ENCODE peak calls at places on chromosomes 1 and 21, in nine cellular contexts. One of them, this sample, is unnamed.

GRCh38 chr1:236059011-236059410 is 5.9 kb downstream of the NID1 start:
- DNase-seq in esophagus muscularis mucosa: no peak
- DNase-seq in HepG2: no peak
- DNase-seq in suprapubic skin: no peak
- DNase-seq in HCT116: no peak
- DNase-seq in transverse colon: no peak
- DNase-seq in breast epithelium: no peak
- DNase-seq in endothelial cell of umbilical vein: no peak
- DNase-seq in GM12892: no peak
- DNase-seq in this sample: no peak

GRCh38 chr1:181206513-181206912 is 118.0 kb downstream of the IER5 start:
- DNase-seq in suprapubic skin: no peak
- DNase-seq in endothelial cell of umbilical vein: no peak
- DNase-seq in transverse colon: no peak
- DNase-seq in HepG2: no peak
- DNase-seq in breast epithelium: no peak
- DNase-seq in GM12892: no peak
- DNase-seq in esophagus muscularis mucosa: no peak
- DNase-seq in HCT116: no peak
- DNase-seq in this sample: no peak

GRCh38 chr1:173758980-173759379 is 44.2 kb downstream of the KLHL20 start:
- DNase-seq in suprapubic skin: no peak
- DNase-seq in endothelial cell of umbilical vein: no peak
- DNase-seq in GM12892: no peak
- DNase-seq in transverse colon: no peak
- DNase-seq in breast epithelium: no peak
- DNase-seq in esophagus muscularis mucosa: no peak
- DNase-seq in HepG2: no peak
- DNase-seq in HCT116: no peak
- DNase-seq in this sample: no peak

GRCh38 chr1:8938232-8939117 is 7.2 kb upstream of the CA6 start:
- DNase-seq in HCT116: no peak
- DNase-seq in HepG2: no peak
- DNase-seq in breast epithelium: no peak
- DNase-seq in suprapubic skin: no peak
- DNase-seq in GM12892: no peak
- DNase-seq in endothelial cell of umbilical vein: peak
- DNase-seq in esophagus muscularis mucosa: no peak
- DNase-seq in transverse colon: no peak
- DNase-seq in this sample: no peak

GRCh38 chr1:96971849-96972602 is 250.4 kb downstream of the PTBP2 start:
- DNase-seq in breast epithelium: no peak
- DNase-seq in HepG2: no peak
- DNase-seq in transverse colon: no peak
- DNase-seq in GM12892: no peak
- DNase-seq in esophagus muscularis mucosa: no peak
- DNase-seq in HCT116: no peak
- DNase-seq in suprapubic skin: no peak
- DNase-seq in endothelial cell of umbilical vein: no peak
- DNase-seq in this sample: no peak

GRCh38 chr1:178385662-178386061 is 111.1 kb downstream of the CLEC20A start:
- DNase-seq in suprapubic skin: no peak
- DNase-seq in HCT116: no peak
- DNase-seq in GM12892: no peak
- DNase-seq in transverse colon: no peak
- DNase-seq in breast epithelium: no peak
- DNase-seq in endothelial cell of umbilical vein: no peak
- DNase-seq in esophagus muscularis mucosa: no peak
- DNase-seq in HepG2: no peak
- DNase-seq in this sample: no peak

GRCh38 chr1:220696863-220697231 is 6.7 kb downstream of the C1orf115 start:
- DNase-seq in endothelial cell of umbilical vein: no peak
- DNase-seq in transverse colon: no peak
- DNase-seq in esophagus muscularis mucosa: peak
- DNase-seq in HCT116: no peak
- DNase-seq in GM12892: no peak
- DNase-seq in HepG2: no peak
- DNase-seq in breast epithelium: no peak
- DNase-seq in suprapubic skin: no peak
- DNase-seq in this sample: no peak

GRCh38 chr1:61097326-61097725 is 15.0 kb downstream of the NFIA start:
- DNase-seq in breast epithelium: no peak
- DNase-seq in esophagus muscularis mucosa: no peak
- DNase-seq in suprapubic skin: no peak
- DNase-seq in GM12892: no peak
- DNase-seq in HepG2: no peak
- DNase-seq in transverse colon: no peak
- DNase-seq in endothelial cell of umbilical vein: peak
- DNase-seq in HCT116: no peak
- DNase-seq in this sample: no peak

GRCh38 chr1:202235856-202236837 is 42.5 kb downstream of the LGR6 start:
- DNase-seq in GM12892: peak
- DNase-seq in endothelial cell of umbilical vein: peak
- DNase-seq in esophagus muscularis mucosa: no peak
- DNase-seq in transverse colon: peak
- DNase-seq in HCT116: peak
- DNase-seq in HepG2: peak
- DNase-seq in breast epithelium: no peak
- DNase-seq in suprapubic skin: no peak
- DNase-seq in this sample: peak

GRCh38 chr1:5752715-5753330 is 239.4 kb downstream of the NPHP4 start:
- DNase-seq in HepG2: no peak
- DNase-seq in esophagus muscularis mucosa: no peak
- DNase-seq in HCT116: no peak
- DNase-seq in transverse colon: no peak
- DNase-seq in GM12892: no peak
- DNase-seq in breast epithelium: no peak
- DNase-seq in endothelial cell of umbilical vein: no peak
- DNase-seq in suprapubic skin: no peak
- DNase-seq in this sample: no peak

GRCh38 chr1:38028105-38028591 is 15.6 kb downstream of the UTP11 start:
- DNase-seq in esophagus muscularis mucosa: no peak
- DNase-seq in HCT116: no peak
- DNase-seq in transverse colon: no peak
- DNase-seq in breast epithelium: no peak
- DNase-seq in HepG2: no peak
- DNase-seq in suprapubic skin: no peak
- DNase-seq in GM12892: peak
- DNase-seq in endothelial cell of umbilical vein: no peak
- DNase-seq in this sample: no peak

GRCh38 chr1:42926235-42926869 is 32.3 kb downstream of the SLC2A1 start:
- DNase-seq in transverse colon: no peak
- DNase-seq in suprapubic skin: peak
- DNase-seq in breast epithelium: no peak
- DNase-seq in HCT116: no peak
- DNase-seq in endothelial cell of umbilical vein: no peak
- DNase-seq in esophagus muscularis mucosa: no peak
- DNase-seq in GM12892: no peak
- DNase-seq in HepG2: no peak
- DNase-seq in this sample: no peak

GRCh38 chr1:950881-951280 is 8.2 kb downstream of the NOC2L start:
- DNase-seq in HepG2: no peak
- DNase-seq in HCT116: no peak
- DNase-seq in transverse colon: no peak
- DNase-seq in breast epithelium: no peak
- DNase-seq in GM12892: no peak
- DNase-seq in esophagus muscularis mucosa: no peak
- DNase-seq in endothelial cell of umbilical vein: no peak
- DNase-seq in suprapubic skin: no peak
- DNase-seq in this sample: no peak

GRCh38 chr1:8416857-8417256 is 98.9 kb downstream of the SLC45A1 start:
- DNase-seq in GM12892: no peak
- DNase-seq in endothelial cell of umbilical vein: no peak
- DNase-seq in breast epithelium: no peak
- DNase-seq in suprapubic skin: no peak
- DNase-seq in transverse colon: no peak
- DNase-seq in HepG2: no peak
- DNase-seq in esophagus muscularis mucosa: no peak
- DNase-seq in HCT116: no peak
- DNase-seq in this sample: no peak

GRCh38 chr21:45613881-45614280 is 29.6 kb upstream of the PCBP3 start:
- DNase-seq in endothelial cell of umbilical vein: no peak
- DNase-seq in HCT116: no peak
- DNase-seq in HepG2: no peak
- DNase-seq in suprapubic skin: peak
- DNase-seq in breast epithelium: no peak
- DNase-seq in esophagus muscularis mucosa: no peak
- DNase-seq in GM12892: no peak
- DNase-seq in transverse colon: no peak
- DNase-seq in this sample: no peak

GRCh38 chr1:29129916-29130315 is 6.2 kb upstream of the TMEM200B start:
- DNase-seq in breast epithelium: no peak
- DNase-seq in endothelial cell of umbilical vein: no peak
- DNase-seq in transverse colon: no peak
- DNase-seq in HCT116: no peak
- DNase-seq in HepG2: no peak
- DNase-seq in suprapubic skin: no peak
- DNase-seq in esophagus muscularis mucosa: no peak
- DNase-seq in GM12892: no peak
- DNase-seq in this sample: no peak

GRCh38 chr1:221845650-221846371 is 103.9 kb upstream of the DUSP10 start:
- DNase-seq in breast epithelium: peak
- DNase-seq in HCT116: peak
- DNase-seq in transverse colon: peak
- DNase-seq in suprapubic skin: no peak
- DNase-seq in esophagus muscularis mucosa: no peak
- DNase-seq in GM12892: no peak
- DNase-seq in HepG2: peak
- DNase-seq in endothelial cell of umbilical vein: peak
- DNase-seq in this sample: peak
- TF ChIP-seq POLR2A in breast epithelium: no peak
- TF ChIP-seq POLR2A in HCT116: no peak
- TF ChIP-seq POLR2A in transverse colon: no peak
- TF ChIP-seq POLR2A in suprapubic skin: no peak
- TF ChIP-seq POLR2A in esophagus muscularis mucosa: no peak
- TF ChIP-seq POLR2A in GM12892: no peak
- TF ChIP-seq POLR2A in HepG2: no peak
- TF ChIP-seq POLR2A in endothelial cell of umbilical vein: no peak
- TF ChIP-seq POLR2A in this sample: no peak

GRCh38 chr1:17276568-17276967 is 27.7 kb downstream of the PADI3 start:
- DNase-seq in esophagus muscularis mucosa: no peak
- DNase-seq in endothelial cell of umbilical vein: no peak
- DNase-seq in GM12892: no peak
- DNase-seq in transverse colon: no peak
- DNase-seq in breast epithelium: no peak
- DNase-seq in HCT116: no peak
- DNase-seq in suprapubic skin: no peak
- DNase-seq in HepG2: no peak
- DNase-seq in this sample: peak
- TF ChIP-seq POLR2AphosphoS5 in esophagus muscularis mucosa: no peak
- TF ChIP-seq POLR2AphosphoS5 in endothelial cell of umbilical vein: no peak
- TF ChIP-seq POLR2AphosphoS5 in GM12892: no peak
- TF ChIP-seq POLR2AphosphoS5 in transverse colon: no peak
- TF ChIP-seq POLR2AphosphoS5 in breast epithelium: no peak
- TF ChIP-seq POLR2AphosphoS5 in HCT116: no peak
- TF ChIP-seq POLR2AphosphoS5 in suprapubic skin: no peak
- TF ChIP-seq POLR2AphosphoS5 in HepG2: no peak
- TF ChIP-seq POLR2AphosphoS5 in this sample: no peak

DNA sequence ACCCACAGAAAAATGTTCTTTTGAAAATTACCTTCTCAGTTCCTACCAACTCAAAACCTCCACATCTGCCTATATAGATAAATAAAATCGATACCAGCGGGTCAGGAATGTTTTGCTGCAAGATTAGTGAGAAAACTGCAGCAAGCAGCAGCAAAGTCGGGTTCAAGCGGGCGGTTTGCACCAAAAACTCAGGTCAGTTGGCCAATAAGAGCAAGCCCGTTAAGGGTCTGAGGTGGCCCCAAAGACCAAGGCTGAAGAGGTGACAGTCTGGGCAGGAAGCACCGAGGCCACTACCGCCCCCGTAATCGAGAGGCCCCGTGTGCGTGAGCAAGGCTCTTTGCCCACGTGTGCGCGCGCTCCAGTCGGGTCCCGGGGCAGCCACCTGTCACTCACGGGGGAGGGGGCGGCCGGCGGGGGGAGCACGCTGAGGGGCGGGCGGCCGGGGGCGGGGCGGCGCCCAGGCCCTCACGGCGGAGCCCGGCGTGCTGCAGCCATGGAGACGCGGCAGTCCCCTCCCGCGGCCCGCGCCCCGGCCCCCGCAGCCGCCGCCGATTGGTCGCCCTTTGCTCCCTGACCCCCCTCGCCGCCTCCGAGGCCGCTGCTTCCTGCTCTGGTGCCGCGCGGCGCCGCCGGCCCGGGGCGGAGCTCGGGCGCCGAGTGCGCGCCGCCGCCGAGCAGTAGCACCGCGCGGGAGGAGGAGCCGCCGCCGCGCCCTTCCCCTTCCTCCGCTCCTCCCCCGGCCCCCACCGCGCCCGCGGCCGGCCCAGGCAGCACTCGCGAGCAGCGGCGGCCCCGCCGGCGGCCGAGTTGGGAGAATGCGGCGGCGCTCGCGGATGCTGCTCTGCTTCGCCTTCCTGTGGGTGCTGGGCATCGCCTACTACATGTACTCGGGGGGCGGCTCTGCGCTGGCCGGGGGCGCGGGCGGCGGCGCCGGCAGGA is at the start of gene GALNT2:
- DNase-seq in GM12892: peak
- DNase-seq in transverse colon: peak
- DNase-seq in esophagus muscularis mucosa: no peak
- DNase-seq in endothelial cell of umbilical vein: peak
- DNase-seq in HCT116: peak
- DNase-seq in breast epithelium: peak
- DNase-seq in HepG2: peak
- DNase-seq in suprapubic skin: peak
- DNase-seq in this sample: peak
- TF ChIP-seq POLR2A in GM12892: peak
- TF ChIP-seq POLR2A in transverse colon: peak
- TF ChIP-seq POLR2A in esophagus muscularis mucosa: peak
- TF ChIP-seq POLR2A in endothelial cell of umbilical vein: peak
- TF ChIP-seq POLR2A in HCT116: peak
- TF ChIP-seq POLR2A in breast epithelium: no peak
- TF ChIP-seq POLR2A in HepG2: peak
- TF ChIP-seq POLR2A in suprapubic skin: peak
- TF ChIP-seq POLR2A in this sample: no peak

GRCh38 chr21:28745131-28746055 is 247.3 kb downstream of the LTN1 start:
- DNase-seq in transverse colon: peak
- DNase-seq in esophagus muscularis mucosa: no peak
- DNase-seq in GM12892: no peak
- DNase-seq in suprapubic skin: peak
- DNase-seq in HCT116: peak
- DNase-seq in endothelial cell of umbilical vein: peak
- DNase-seq in HepG2: peak
- DNase-seq in breast epithelium: peak
- DNase-seq in this sample: peak
- TF ChIP-seq POLR2AphosphoS5 in transverse colon: no peak
- TF ChIP-seq POLR2AphosphoS5 in esophagus muscularis mucosa: peak
- TF ChIP-seq POLR2AphosphoS5 in GM12892: no peak
- TF ChIP-seq POLR2AphosphoS5 in suprapubic skin: no peak
- TF ChIP-seq POLR2AphosphoS5 in HCT116: no peak
- TF ChIP-seq POLR2AphosphoS5 in endothelial cell of umbilical vein: no peak
- TF ChIP-seq POLR2AphosphoS5 in HepG2: no peak
- TF ChIP-seq POLR2AphosphoS5 in breast epithelium: no peak
- TF ChIP-seq POLR2AphosphoS5 in this sample: peak

DNA sequence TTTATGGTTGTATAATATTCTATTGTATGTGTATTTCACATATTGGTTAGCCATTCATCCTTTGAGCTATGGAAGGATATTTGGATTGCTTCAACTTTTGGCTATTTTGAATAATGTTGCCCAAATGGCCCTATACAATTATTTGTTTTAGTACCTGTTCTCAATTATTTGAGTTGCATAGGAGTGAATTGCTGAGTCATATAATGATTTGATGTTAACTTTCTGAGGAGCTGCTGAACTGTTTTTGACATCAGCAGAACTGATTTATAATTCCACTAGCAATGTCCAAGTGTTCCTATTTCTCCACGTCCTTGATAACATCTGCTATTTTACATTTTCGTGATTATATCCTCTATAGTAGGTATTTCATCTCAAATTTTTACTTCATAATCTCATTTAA is 839.9 kb downstream of the KCNT2 start:
- DNase-seq in HepG2: no peak
- DNase-seq in transverse colon: no peak
- DNase-seq in breast epithelium: no peak
- DNase-seq in suprapubic skin: no peak
- DNase-seq in HCT116: no peak
- DNase-seq in esophagus muscularis mucosa: no peak
- DNase-seq in GM12892: no peak
- DNase-seq in endothelial cell of umbilical vein: no peak
- DNase-seq in this sample: no peak
- TF ChIP-seq POLR2A in HepG2: no peak
- TF ChIP-seq POLR2A in transverse colon: no peak
- TF ChIP-seq POLR2A in breast epithelium: no peak
- TF ChIP-seq POLR2A in suprapubic skin: no peak
- TF ChIP-seq POLR2A in HCT116: no peak
- TF ChIP-seq POLR2A in esophagus muscularis mucosa: no peak
- TF ChIP-seq POLR2A in GM12892: no peak
- TF ChIP-seq POLR2A in endothelial cell of umbilical vein: no peak
- TF ChIP-seq POLR2A in this sample: no peak

This sample was measured in stomach.